ENCODE peak calls at places on chromosomes 1 and 21, in four cellular contexts. One of them, this sample, is unnamed.

GRCh38 chr1:3650248-3651010 is 526 bp upstream of the WRAP73 start:
- DNase-seq in K562: no peak
- DNase-seq in HepG2: no peak
- DNase-seq in GM12878: no peak
- DNase-seq in this sample: no peak

GRCh38 chr21:45386728-45387371 is 18.1 kb upstream of the COL18A1 start:
- DNase-seq in K562: no peak
- DNase-seq in HepG2: no peak
- DNase-seq in GM12878: no peak
- DNase-seq in this sample: no peak

GRCh38 chr1:51930329-51930728 is 51.8 kb upstream of the NRDC start:
- DNase-seq in K562: no peak
- DNase-seq in HepG2: no peak
- DNase-seq in GM12878: no peak
- DNase-seq in this sample: no peak

GRCh38 chr1:6174621-6175410 is 5.3 kb downstream of the CHD5 start:
- DNase-seq in K562: no peak
- DNase-seq in HepG2: no peak
- DNase-seq in GM12878: no peak
- DNase-seq in this sample: no peak

GRCh38 chr1:165869343-165869742 is 41.9 kb downstream of the UCK2 start:
- DNase-seq in K562: no peak
- DNase-seq in HepG2: no peak
- DNase-seq in GM12878: no peak
- DNase-seq in this sample: no peak

GRCh38 chr1:14602131-14602530 is 3.6 kb downstream of the KAZN start:
- DNase-seq in K562: no peak
- DNase-seq in HepG2: no peak
- DNase-seq in GM12878: no peak
- DNase-seq in this sample: no peak

GRCh38 chr1:199272690-199273089 is 633.9 kb downstream of the PTPRC start:
- DNase-seq in K562: no peak
- DNase-seq in HepG2: no peak
- DNase-seq in GM12878: peak
- DNase-seq in this sample: no peak

GRCh38 chr21:44425307-44425894 is 29.9 kb upstream of the LRRC3 start:
- DNase-seq in K562: no peak
- DNase-seq in HepG2: no peak
- DNase-seq in GM12878: no peak
- DNase-seq in this sample: no peak

GRCh38 chr1:65075123-65075976 is 72.7 kb upstream of the AK4 start:
- DNase-seq in K562: peak
- DNase-seq in HepG2: peak
- DNase-seq in GM12878: no peak
- DNase-seq in this sample: peak

GRCh38 chr1:191882870-191883269 is 275.4 kb upstream of the RGS18 start:
- DNase-seq in K562: no peak
- DNase-seq in HepG2: no peak
- DNase-seq in GM12878: no peak
- DNase-seq in this sample: no peak

GRCh38 chr1:230809205-230809990 is 58.9 kb downstream of the C1orf198 start:
- DNase-seq in K562: no peak
- DNase-seq in HepG2: no peak
- DNase-seq in GM12878: no peak
- DNase-seq in this sample: no peak
- TF ChIP-seq SP1 in K562: no peak
- TF ChIP-seq SP1 in HepG2: no peak
- TF ChIP-seq SP1 in GM12878: no peak
- TF ChIP-seq SP1 in this sample: no peak

DNA sequence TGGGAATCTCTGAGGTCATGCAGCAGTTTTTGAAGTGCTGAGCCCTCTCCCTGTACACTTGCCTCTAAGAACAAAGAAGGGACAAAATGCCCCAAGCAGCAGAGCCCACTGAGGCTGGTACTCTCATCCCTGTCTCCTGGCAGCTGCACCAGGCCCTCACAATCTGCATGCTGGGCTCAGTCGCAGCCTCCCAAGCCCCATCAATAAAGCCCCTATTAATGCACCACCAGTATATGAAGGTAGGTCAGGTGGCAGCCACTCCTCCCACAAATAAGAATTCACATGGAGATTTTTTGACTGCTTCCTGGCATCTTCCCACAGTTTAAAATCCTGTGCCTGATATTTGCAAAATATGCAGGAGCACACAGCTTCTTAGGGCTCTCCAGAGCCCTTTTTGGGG is 181.2 kb upstream of the PALMD start:
- DNase-seq in K562: no peak
- DNase-seq in HepG2: no peak
- DNase-seq in GM12878: no peak
- DNase-seq in this sample: no peak
- TF ChIP-seq FOXM1 in K562: no peak
- TF ChIP-seq FOXM1 in HepG2: no peak
- TF ChIP-seq FOXM1 in GM12878: no peak
- TF ChIP-seq FOXM1 in this sample: no peak

DNA sequence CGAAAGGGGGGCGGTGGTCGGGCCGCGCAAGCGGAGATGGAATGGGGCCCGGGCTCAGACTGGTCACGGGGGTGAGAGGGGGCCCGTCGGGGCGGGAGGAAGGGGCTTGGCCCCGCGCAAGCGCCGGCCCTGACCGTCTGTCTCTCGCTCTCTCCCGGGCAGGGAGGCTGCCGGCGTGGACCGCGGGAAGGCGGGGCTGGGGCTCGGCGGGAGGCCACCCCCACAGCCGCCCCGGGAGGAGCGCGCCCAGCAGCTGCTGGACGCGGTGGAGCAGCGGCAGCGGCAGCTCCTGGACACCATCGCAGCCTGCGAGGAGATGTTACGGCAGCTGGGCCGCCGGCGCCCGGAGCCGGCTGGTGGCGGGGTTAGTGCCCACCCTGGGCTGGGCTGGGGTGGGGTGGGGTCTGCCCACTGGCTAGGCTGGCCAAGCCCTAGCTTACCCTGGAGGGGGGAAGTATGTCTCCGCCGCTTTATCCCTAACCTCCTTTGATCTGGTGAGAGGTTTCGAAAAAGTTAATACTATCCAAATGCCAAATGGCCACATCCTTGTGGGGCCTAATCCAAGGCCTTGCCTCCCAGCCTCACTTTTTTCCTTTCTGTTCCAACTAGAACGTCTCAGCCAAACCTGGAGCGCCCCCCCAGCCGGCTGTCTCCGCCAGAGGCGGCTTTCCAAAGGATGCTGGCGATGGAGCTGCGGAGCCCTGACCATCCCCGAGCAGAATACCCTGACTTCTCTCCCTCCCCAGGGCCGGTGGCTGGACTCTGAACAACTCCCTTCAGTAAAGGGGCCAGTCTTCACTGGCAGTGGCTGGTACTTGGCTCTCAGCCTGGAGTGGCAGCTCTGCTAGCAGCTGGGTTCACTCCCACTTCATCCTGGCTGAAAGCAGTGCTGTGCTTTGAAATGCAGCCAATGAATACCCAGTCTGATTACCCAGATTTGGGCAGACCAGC is 636 bp upstream of the YRDC start:
- DNase-seq in K562: peak
- DNase-seq in HepG2: no peak
- DNase-seq in GM12878: no peak
- DNase-seq in this sample: peak
- TF ChIP-seq SP1 in K562: peak
- TF ChIP-seq SP1 in HepG2: no peak
- TF ChIP-seq SP1 in GM12878: no peak
- TF ChIP-seq SP1 in this sample: no peak

GRCh38 chr1:179938752-179939151 is 15.9 kb upstream of the CEP350 start:
- DNase-seq in K562: no peak
- DNase-seq in HepG2: no peak
- DNase-seq in GM12878: no peak
- DNase-seq in this sample: peak
- TF ChIP-seq FOXM1 in K562: no peak
- TF ChIP-seq FOXM1 in HepG2: no peak
- TF ChIP-seq FOXM1 in GM12878: no peak
- TF ChIP-seq FOXM1 in this sample: no peak

GRCh38 chr21:42974832-42975820 is 764 bp downstream of the PKNOX1 start:
- DNase-seq in K562: peak
- DNase-seq in HepG2: peak
- DNase-seq in GM12878: no peak
- DNase-seq in this sample: peak
- TF ChIP-seq SP1 in K562: no peak
- TF ChIP-seq SP1 in HepG2: no peak
- TF ChIP-seq SP1 in GM12878: no peak
- TF ChIP-seq SP1 in this sample: no peak

GRCh38 chr1:40919475-40920011 is 57.4 kb upstream of the CITED4 start:
- DNase-seq in K562: no peak
- DNase-seq in HepG2: peak
- DNase-seq in GM12878: no peak
- DNase-seq in this sample: no peak
- TF ChIP-seq FOXM1 in K562: no peak
- TF ChIP-seq FOXM1 in HepG2: no peak
- TF ChIP-seq FOXM1 in GM12878: no peak
- TF ChIP-seq FOXM1 in this sample: no peak